ENCODE peak calls at places on chromosomes 6 and 20, in four cellular contexts. One of them, this sample, is unnamed.

GRCh38 chr6:3895805-3896204 is 46.6 kb downstream of the FAM50B start:
- DNase-seq in GM12878: no peak
- DNase-seq in K562: no peak
- DNase-seq in GM12891: no peak
- DNase-seq in this sample: no peak

GRCh38 chr20:51767018-51767866 is 948 bp downstream of the ATP9A start:
- DNase-seq in GM12878: no peak
- DNase-seq in K562: peak; percentile 38
- DNase-seq in GM12891: peak; percentile 25
- DNase-seq in this sample: no peak

GRCh38 chr6:101391772-101392560 is 1.5 kb upstream of the GRIK2 start:
- DNase-seq in GM12878: no peak
- DNase-seq in K562: no peak
- DNase-seq in GM12891: no peak
- DNase-seq in this sample: no peak

GRCh38 chr20:18537651-18538050 is 29.6 kb upstream of the SMIM26 start:
- DNase-seq in GM12878: no peak
- DNase-seq in K562: no peak
- DNase-seq in GM12891: no peak
- DNase-seq in this sample: no peak

GRCh38 chr6:131045139-131045538 is 17.9 kb downstream of the EPB41L2 start:
- DNase-seq in GM12878: no peak
- DNase-seq in K562: no peak
- DNase-seq in GM12891: no peak
- DNase-seq in this sample: no peak

GRCh38 chr6:62740596-62740995 is 454.6 kb upstream of the KHDRBS2 start:
- DNase-seq in GM12878: no peak
- DNase-seq in K562: no peak
- DNase-seq in GM12891: no peak
- DNase-seq in this sample: no peak

GRCh38 chr6:133587841-133588240 is 301.1 kb upstream of the TCF21 start:
- DNase-seq in GM12878: no peak
- DNase-seq in K562: no peak
- DNase-seq in GM12891: no peak
- DNase-seq in this sample: no peak

GRCh38 chr6:141443032-141443431 is 689.7 kb upstream of the GJE1 start:
- DNase-seq in GM12878: no peak
- DNase-seq in K562: no peak
- DNase-seq in GM12891: no peak
- DNase-seq in this sample: no peak

GRCh38 chr20:15113374-15113773 is 776.0 kb upstream of the FLRT3 start:
- DNase-seq in GM12878: no peak
- DNase-seq in K562: no peak
- DNase-seq in GM12891: no peak
- DNase-seq in this sample: no peak

GRCh38 chr20:36466089-36466488 is 75.2 kb upstream of the MYL9 start:
- DNase-seq in GM12878: no peak
- DNase-seq in K562: no peak
- DNase-seq in GM12891: no peak
- DNase-seq in this sample: no peak

GRCh38 chr6:50724381-50725124 is 11.2 kb downstream of the TFAP2D start:
- DNase-seq in GM12878: no peak
- DNase-seq in K562: no peak
- DNase-seq in GM12891: no peak
- DNase-seq in this sample: no peak

GRCh38 chr6:158448856-158449255 is 111.0 kb upstream of the TMEM181 start:
- DNase-seq in GM12878: no peak
- DNase-seq in K562: no peak
- DNase-seq in GM12891: no peak
- DNase-seq in this sample: no peak

GRCh38 chr20:25236450-25237304 is 11.2 kb upstream of the PYGB start:
- DNase-seq in GM12878: no peak
- DNase-seq in K562: no peak
- DNase-seq in GM12891: no peak
- DNase-seq in this sample: no peak

GRCh38 chr20:15205023-15205422 is 867.6 kb upstream of the FLRT3 start:
- DNase-seq in GM12878: no peak
- DNase-seq in K562: no peak
- DNase-seq in GM12891: no peak
- DNase-seq in this sample: no peak

GRCh38 chr6:151804585-151805285 is 2.7 kb upstream of the ESR1 start:
- DNase-seq in GM12878: no peak
- DNase-seq in K562: no peak
- DNase-seq in GM12891: no peak
- DNase-seq in this sample: no peak

GRCh38 chr20:37914672-37915433 is 11.9 kb downstream of the VSTM2L start:
- DNase-seq in GM12878: no peak
- DNase-seq in K562: no peak
- DNase-seq in GM12891: no peak
- DNase-seq in this sample: no peak
- TF ChIP-seq SPI1 in GM12878: no peak
- TF ChIP-seq SPI1 in K562: no peak
- TF ChIP-seq SPI1 in GM12891: no peak
- TF ChIP-seq SPI1 in this sample: no peak

GRCh38 chr6:5141046-5141445 is 55.9 kb downstream of the PPP1R3G start:
- DNase-seq in GM12878: no peak
- DNase-seq in K562: no peak
- DNase-seq in GM12891: no peak
- DNase-seq in this sample: no peak

GRCh38 chr6:5146396-5146795 is 61.3 kb downstream of the PPP1R3G start:
- DNase-seq in GM12878: no peak
- DNase-seq in K562: no peak
- DNase-seq in GM12891: no peak
- DNase-seq in this sample: no peak

GRCh38 chr6:5142915-5143314 is 57.8 kb downstream of the PPP1R3G start:
- DNase-seq in GM12878: no peak
- DNase-seq in K562: no peak
- DNase-seq in GM12891: no peak
- DNase-seq in this sample: no peak

GRCh38 chr6:5142131-5142530 is 57.0 kb downstream of the PPP1R3G start:
- DNase-seq in GM12878: no peak
- DNase-seq in K562: no peak
- DNase-seq in GM12891: no peak
- DNase-seq in this sample: no peak

DNA sequence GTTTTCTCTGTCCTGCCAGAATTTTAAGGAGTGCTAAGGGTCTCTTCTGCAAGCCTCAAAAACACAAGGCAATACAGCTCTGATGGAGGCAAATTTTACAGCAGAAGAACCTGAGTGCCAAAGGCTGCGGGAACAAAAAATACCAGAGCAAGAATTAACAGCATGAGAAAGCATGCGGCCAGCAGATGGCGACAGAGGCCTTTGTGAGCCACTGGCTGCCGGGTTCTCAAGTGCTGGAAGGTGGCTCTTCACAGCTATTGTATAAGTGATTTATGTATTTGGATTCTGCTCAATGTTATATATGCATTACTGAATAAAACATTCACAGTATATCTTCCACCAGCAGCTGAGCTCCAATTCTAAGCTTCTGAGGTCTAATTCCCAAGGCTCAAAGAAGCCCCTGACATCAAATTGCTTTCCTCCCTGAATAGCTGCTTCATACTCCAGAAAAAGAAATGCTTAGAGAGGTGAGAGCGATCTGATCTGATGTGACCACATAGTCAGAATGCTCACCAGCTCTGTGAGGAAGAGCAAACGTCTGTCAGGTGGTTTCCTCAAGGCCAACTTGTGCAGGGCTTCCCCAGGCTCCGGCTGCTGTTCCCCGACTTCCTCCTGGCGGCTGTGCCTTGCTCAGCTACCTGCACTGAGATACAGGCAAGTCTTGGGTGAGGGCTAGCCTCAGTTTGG is 58.6 kb downstream of the PPP1R3G start:
- DNase-seq in GM12878: peak; percentile 27
- DNase-seq in K562: peak; percentile 70
- DNase-seq in GM12891: peak; percentile 49
- DNase-seq in this sample: peak; percentile 73
- TF ChIP-seq POLR2AphosphoS5 in GM12878: no peak
- TF ChIP-seq POLR2AphosphoS5 in K562: no peak
- TF ChIP-seq POLR2AphosphoS5 in GM12891: no peak
- TF ChIP-seq POLR2AphosphoS5 in this sample: no peak

GRCh38 chr6:40788661-40789111 is 201.5 kb upstream of the LRFN2 start:
- DNase-seq in GM12878: no peak
- DNase-seq in K562: no peak
- DNase-seq in GM12891: no peak
- DNase-seq in this sample: no peak
- TF ChIP-seq SPI1 in GM12878: no peak
- TF ChIP-seq SPI1 in K562: no peak
- TF ChIP-seq SPI1 in GM12891: no peak
- TF ChIP-seq SPI1 in this sample: no peak

GRCh38 chr6:157148391-157149323 is 174.7 kb downstream of the TMEM242 start:
- DNase-seq in GM12878: no peak
- DNase-seq in K562: no peak
- DNase-seq in GM12891: no peak
- DNase-seq in this sample: no peak
- TF ChIP-seq POLR2AphosphoS5 in GM12878: no peak
- TF ChIP-seq POLR2AphosphoS5 in K562: no peak
- TF ChIP-seq POLR2AphosphoS5 in GM12891: no peak
- TF ChIP-seq POLR2AphosphoS5 in this sample: no peak

This sample was measured in HL-60.